ENCODE peak calls at places on chromosomes 1 and 21, in five cellular contexts. One of them, this sample, is unnamed.

GRCh38 chr1:186680031-186681012 is at the start of gene PTGS2:
- DNase-seq in astrocyte of the spinal cord: peak
- DNase-seq in AG04450: peak
- DNase-seq in choroid plexus epithelial cell: peak
- DNase-seq in epithelial cell of esophagus: peak
- DNase-seq in this sample: peak

GRCh38 chr21:35963920-35964451 is 96.3 kb downstream of the SETD4 start:
- DNase-seq in epithelial cell of esophagus: no peak
- DNase-seq in astrocyte of the spinal cord: no peak
- DNase-seq in choroid plexus epithelial cell: peak
- DNase-seq in AG04450: no peak
- DNase-seq in this sample: no peak

GRCh38 chr1:35622510-35623171 is 18.7 kb downstream of the PSMB2 start:
- DNase-seq in AG04450: no peak
- DNase-seq in choroid plexus epithelial cell: no peak
- DNase-seq in epithelial cell of esophagus: no peak
- DNase-seq in astrocyte of the spinal cord: no peak
- DNase-seq in this sample: no peak

GRCh38 chr1:67192902-67193301 is 26.6 kb downstream of the IL23R start:
- DNase-seq in epithelial cell of esophagus: no peak
- DNase-seq in astrocyte of the spinal cord: no peak
- DNase-seq in choroid plexus epithelial cell: no peak
- DNase-seq in AG04450: no peak
- DNase-seq in this sample: no peak

GRCh38 chr1:240254778-240255291 is 163.2 kb downstream of the FMN2 start:
- DNase-seq in astrocyte of the spinal cord: no peak
- DNase-seq in AG04450: no peak
- DNase-seq in epithelial cell of esophagus: no peak
- DNase-seq in choroid plexus epithelial cell: no peak
- DNase-seq in this sample: no peak

GRCh38 chr1:224392411-224393249 is 36.0 kb downstream of the CNIH4 start:
- DNase-seq in astrocyte of the spinal cord: no peak
- DNase-seq in AG04450: peak
- DNase-seq in choroid plexus epithelial cell: no peak
- DNase-seq in epithelial cell of esophagus: no peak
- DNase-seq in this sample: no peak

GRCh38 chr21:41671859-41672542 is 94.9 kb downstream of the RIPK4 start:
- DNase-seq in epithelial cell of esophagus: no peak
- DNase-seq in astrocyte of the spinal cord: no peak
- DNase-seq in choroid plexus epithelial cell: no peak
- DNase-seq in AG04450: no peak
- DNase-seq in this sample: no peak

GRCh38 chr1:207214453-207214852 is 107.0 kb upstream of the CD55 start:
- DNase-seq in epithelial cell of esophagus: no peak
- DNase-seq in choroid plexus epithelial cell: no peak
- DNase-seq in AG04450: no peak
- DNase-seq in astrocyte of the spinal cord: no peak
- DNase-seq in this sample: no peak

GRCh38 chr1:966135-966602 is at the start of gene PLEKHN1:
- DNase-seq in astrocyte of the spinal cord: peak
- DNase-seq in AG04450: no peak
- DNase-seq in epithelial cell of esophagus: peak
- DNase-seq in choroid plexus epithelial cell: no peak
- DNase-seq in this sample: no peak

GRCh38 chr1:2275796-2276536 is 47.8 kb downstream of the SKI start:
- DNase-seq in choroid plexus epithelial cell: peak
- DNase-seq in AG04450: no peak
- DNase-seq in astrocyte of the spinal cord: peak
- DNase-seq in epithelial cell of esophagus: peak
- DNase-seq in this sample: no peak

GRCh38 chr1:203628185-203628996 is 1.8 kb downstream of the ATP2B4 start:
- DNase-seq in astrocyte of the spinal cord: peak
- DNase-seq in choroid plexus epithelial cell: peak
- DNase-seq in AG04450: no peak
- DNase-seq in epithelial cell of esophagus: peak
- DNase-seq in this sample: no peak

GRCh38 chr1:205161071-205161470 is 39.3 kb upstream of the RBBP5 start:
- DNase-seq in choroid plexus epithelial cell: no peak
- DNase-seq in astrocyte of the spinal cord: no peak
- DNase-seq in epithelial cell of esophagus: no peak
- DNase-seq in AG04450: no peak
- DNase-seq in this sample: no peak

GRCh38 chr21:44331650-44332306 is 7.4 kb downstream of the CFAP410 start:
- DNase-seq in choroid plexus epithelial cell: peak
- DNase-seq in epithelial cell of esophagus: peak
- DNase-seq in AG04450: no peak
- DNase-seq in astrocyte of the spinal cord: no peak
- DNase-seq in this sample: no peak

GRCh38 chr1:65011983-65012382 is 45.6 kb upstream of the JAK1 start:
- DNase-seq in epithelial cell of esophagus: no peak
- DNase-seq in AG04450: no peak
- DNase-seq in astrocyte of the spinal cord: no peak
- DNase-seq in choroid plexus epithelial cell: no peak
- DNase-seq in this sample: no peak

GRCh38 chr1:35844826-35845225 is 37.0 kb downstream of the AGO4 start:
- DNase-seq in epithelial cell of esophagus: no peak
- DNase-seq in choroid plexus epithelial cell: no peak
- DNase-seq in astrocyte of the spinal cord: no peak
- DNase-seq in AG04450: no peak
- DNase-seq in this sample: no peak

GRCh38 chr21:35113064-35113463 is 64.0 kb upstream of the RUNX1 start:
- DNase-seq in epithelial cell of esophagus: peak
- DNase-seq in choroid plexus epithelial cell: peak
- DNase-seq in astrocyte of the spinal cord: no peak
- DNase-seq in AG04450: no peak
- DNase-seq in this sample: no peak

GRCh38 chr1:9890224-9890731 is 19.8 kb downstream of the CTNNBIP1 start:
- DNase-seq in AG04450: peak
- DNase-seq in astrocyte of the spinal cord: peak
- DNase-seq in choroid plexus epithelial cell: peak
- DNase-seq in epithelial cell of esophagus: peak
- DNase-seq in this sample: peak

GRCh38 chr1:63593303-63593886 is at the start of gene PGM1:
- DNase-seq in astrocyte of the spinal cord: peak
- DNase-seq in choroid plexus epithelial cell: peak
- DNase-seq in AG04450: peak
- DNase-seq in epithelial cell of esophagus: peak
- DNase-seq in this sample: peak

GRCh38 chr1:73813726-73814125 is 384.2 kb downstream of the LRRIQ3 start:
- DNase-seq in AG04450: no peak
- DNase-seq in choroid plexus epithelial cell: no peak
- DNase-seq in astrocyte of the spinal cord: no peak
- DNase-seq in epithelial cell of esophagus: peak
- DNase-seq in this sample: no peak

GRCh38 chr1:211737115-211738035 is 62.0 kb upstream of the NEK2 start:
- DNase-seq in choroid plexus epithelial cell: no peak
- DNase-seq in astrocyte of the spinal cord: no peak
- DNase-seq in epithelial cell of esophagus: no peak
- DNase-seq in AG04450: no peak
- DNase-seq in this sample: no peak

GRCh38 chr21:25759573-25759972 is 24.8 kb downstream of the GABPA start:
- DNase-seq in epithelial cell of esophagus: peak
- DNase-seq in AG04450: no peak
- DNase-seq in astrocyte of the spinal cord: no peak
- DNase-seq in choroid plexus epithelial cell: peak
- DNase-seq in this sample: no peak

GRCh38 chr1:9022773-9023172 is 3.5 kb downstream of the SLC2A7 start:
- DNase-seq in choroid plexus epithelial cell: no peak
- DNase-seq in astrocyte of the spinal cord: no peak
- DNase-seq in AG04450: no peak
- DNase-seq in epithelial cell of esophagus: no peak
- DNase-seq in this sample: no peak

GRCh38 chr1:59947047-59947938 is 20.7 kb upstream of the CYP2J2 start:
- DNase-seq in astrocyte of the spinal cord: peak
- DNase-seq in choroid plexus epithelial cell: peak
- DNase-seq in AG04450: peak
- DNase-seq in epithelial cell of esophagus: peak
- DNase-seq in this sample: peak

GRCh38 chr1:26349196-26349885 is 4.6 kb downstream of the CRYBG2 start:
- DNase-seq in AG04450: peak
- DNase-seq in choroid plexus epithelial cell: peak
- DNase-seq in astrocyte of the spinal cord: peak
- DNase-seq in epithelial cell of esophagus: peak
- DNase-seq in this sample: no peak

GRCh38 chr1:78061825-78062523 is 16.2 kb downstream of the GIPC2 start:
- DNase-seq in epithelial cell of esophagus: peak
- DNase-seq in choroid plexus epithelial cell: peak
- DNase-seq in astrocyte of the spinal cord: peak
- DNase-seq in AG04450: peak
- DNase-seq in this sample: peak

GRCh38 chr1:38860464-38860816 is 868 bp upstream of the RRAGC start:
- DNase-seq in astrocyte of the spinal cord: peak
- DNase-seq in AG04450: no peak
- DNase-seq in epithelial cell of esophagus: peak
- DNase-seq in choroid plexus epithelial cell: peak
- DNase-seq in this sample: no peak

GRCh38 chr1:110393691-110394564 is 3.1 kb upstream of the SLC16A4 start:
- DNase-seq in epithelial cell of esophagus: peak
- DNase-seq in AG04450: peak
- DNase-seq in astrocyte of the spinal cord: peak
- DNase-seq in choroid plexus epithelial cell: peak
- DNase-seq in this sample: peak

GRCh38 chr1:100268202-100268601 is 2.2 kb downstream of the RTCA start:
- DNase-seq in choroid plexus epithelial cell: no peak
- DNase-seq in AG04450: no peak
- DNase-seq in epithelial cell of esophagus: no peak
- DNase-seq in astrocyte of the spinal cord: no peak
- DNase-seq in this sample: no peak

DNA sequence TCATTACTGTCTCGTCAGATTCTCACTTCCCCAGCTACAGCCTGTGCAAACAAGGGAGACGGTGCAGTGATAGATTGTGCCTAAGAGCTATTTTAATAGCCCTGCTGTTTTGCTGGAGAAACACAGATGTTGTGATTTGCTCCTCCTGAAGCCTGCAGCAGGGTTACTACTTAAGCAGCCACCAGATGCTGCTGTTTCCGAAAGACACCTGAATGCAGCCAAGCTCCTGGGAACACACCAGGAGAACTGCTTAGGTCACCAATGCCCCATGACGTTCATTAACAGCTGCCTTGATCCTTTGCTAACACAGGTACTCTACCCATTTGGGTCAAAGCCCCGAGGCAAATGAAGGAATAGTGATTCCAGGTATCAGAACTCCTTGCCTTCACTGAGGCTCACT is 411.8 kb upstream of the DAB1 start:
- DNase-seq in astrocyte of the spinal cord: peak
- DNase-seq in AG04450: no peak
- DNase-seq in choroid plexus epithelial cell: peak
- DNase-seq in epithelial cell of esophagus: peak
- DNase-seq in this sample: no peak
- TF ChIP-seq CTCF in astrocyte of the spinal cord: peak
- TF ChIP-seq CTCF in AG04450: no peak
- TF ChIP-seq CTCF in choroid plexus epithelial cell: peak
- TF ChIP-seq CTCF in epithelial cell of esophagus: peak
- TF ChIP-seq CTCF in this sample: no peak

DNA sequence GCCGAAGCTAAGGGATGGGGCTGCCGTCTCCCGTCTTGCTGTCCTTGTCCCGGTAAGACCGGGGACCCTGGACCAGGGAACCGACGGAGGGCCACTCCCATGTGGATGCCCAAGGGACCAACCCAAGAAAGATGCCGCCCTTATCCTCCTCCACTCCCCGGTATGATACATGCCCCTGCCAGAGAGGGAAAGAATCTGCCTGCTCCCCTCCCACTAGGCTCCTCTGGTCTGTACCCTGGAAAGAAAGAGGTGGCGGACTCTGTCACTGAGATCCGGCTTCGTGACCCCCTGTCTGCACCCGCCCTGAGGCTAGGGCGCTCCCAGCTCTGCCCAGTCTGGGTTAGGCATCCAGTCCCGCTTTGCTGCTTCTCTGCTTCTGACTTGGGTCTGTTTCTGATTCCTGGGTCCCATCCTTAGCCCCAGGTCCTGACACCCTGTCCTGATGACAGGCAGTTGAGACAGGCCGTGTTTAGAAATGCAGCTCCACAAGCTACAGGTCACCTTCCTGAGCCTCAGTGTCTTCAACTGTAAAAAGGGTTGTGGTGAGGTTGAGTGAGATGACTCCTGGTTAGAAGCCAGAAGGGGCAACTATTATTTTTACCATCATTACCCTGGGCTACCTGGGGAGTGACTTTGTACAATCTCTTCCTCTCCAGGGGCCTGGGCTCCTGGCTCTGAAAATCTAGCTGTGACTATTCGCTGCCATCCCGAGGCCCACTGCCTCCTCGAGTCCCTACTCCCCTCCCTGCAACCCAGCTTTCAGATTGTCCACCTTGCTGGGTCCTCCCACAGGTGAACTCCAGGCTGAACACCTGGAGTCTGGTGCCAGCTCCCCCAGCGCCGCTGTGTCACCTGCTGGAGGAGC is 3.7 kb downstream of the MATN1 start:
- DNase-seq in epithelial cell of esophagus: peak
- DNase-seq in AG04450: no peak
- DNase-seq in astrocyte of the spinal cord: no peak
- DNase-seq in choroid plexus epithelial cell: peak
- DNase-seq in this sample: no peak
- H3K4me3 ChIP-seq in epithelial cell of esophagus: peak
- H3K4me3 ChIP-seq in AG04450: peak
- H3K4me3 ChIP-seq in astrocyte of the spinal cord: peak
- H3K4me3 ChIP-seq in choroid plexus epithelial cell: peak
- H3K4me3 ChIP-seq in this sample: peak

GRCh38 chr1:87682565-87682964 is 353.9 kb downstream of the LMO4 start:
- DNase-seq in epithelial cell of esophagus: no peak
- DNase-seq in choroid plexus epithelial cell: no peak
- DNase-seq in AG04450: no peak
- DNase-seq in astrocyte of the spinal cord: no peak
- DNase-seq in this sample: no peak
- TF ChIP-seq CTCF in epithelial cell of esophagus: no peak
- TF ChIP-seq CTCF in choroid plexus epithelial cell: no peak
- TF ChIP-seq CTCF in AG04450: no peak
- TF ChIP-seq CTCF in astrocyte of the spinal cord: no peak
- TF ChIP-seq CTCF in this sample: no peak

DNA sequence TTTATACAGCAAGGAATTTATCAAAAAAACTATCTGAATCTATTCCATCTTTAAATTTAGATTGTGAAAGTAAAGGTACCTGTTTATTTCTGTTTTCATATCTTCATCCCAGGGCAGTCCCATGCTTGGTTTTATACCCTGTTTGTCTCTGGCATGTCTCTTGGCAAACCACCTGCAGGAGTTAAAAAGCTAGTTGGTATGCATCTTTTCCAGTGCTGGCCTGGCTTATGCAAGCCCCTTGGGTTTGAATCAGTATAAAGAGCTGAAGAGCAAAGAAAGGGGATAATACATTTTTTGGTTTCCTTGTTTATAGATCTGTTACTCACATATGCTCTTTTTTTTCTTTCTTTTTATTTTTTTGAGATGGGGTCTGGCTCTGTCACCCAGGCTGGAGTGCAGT is 37.8 kb downstream of the LRRC8C start:
- DNase-seq in AG04450: no peak
- DNase-seq in epithelial cell of esophagus: no peak
- DNase-seq in choroid plexus epithelial cell: no peak
- DNase-seq in astrocyte of the spinal cord: no peak
- DNase-seq in this sample: no peak
- H3K4me3 ChIP-seq in AG04450: no peak
- H3K4me3 ChIP-seq in epithelial cell of esophagus: no peak
- H3K4me3 ChIP-seq in choroid plexus epithelial cell: no peak
- H3K4me3 ChIP-seq in astrocyte of the spinal cord: no peak
- H3K4me3 ChIP-seq in this sample: no peak